ENCODE peak calls at places on chromosomes 11 and 22, in ten cellular contexts. E, S, Q, V, A, P, J, B, X and T are unnamed samples.

GRCh38 chr11:18065572-18065971 is 19.5 kb upstream of the TPH1 start:
- DNase-seq in E (no peak), S (no peak), Q (no peak), V (no peak), A (no peak), P (no peak), J (no peak), B (no peak), X (no peak), T (no peak)

GRCh38 chr22:33984741-33985287 is 64.5 kb upstream of the LARGE1 start:
- DNase-seq in E (no peak), S (no peak), Q (no peak), V (no peak), A (no peak), P (no peak), J (no peak), B (no peak), X (no peak), T (no peak)

GRCh38 chr11:120121336-120121735 is 16.6 kb downstream of the TRIM29 start:
- DNase-seq in E (no peak), S (no peak), Q (no peak), V (no peak), A (no peak), P (no peak), J (no peak), B (no peak), X (no peak), T (no peak)

GRCh38 chr22:33038131-33038772 is 19.9 kb downstream of the SYN3 start:
- DNase-seq in E (no peak), S (no peak), Q (no peak), V (peak), A (no peak), P (no peak), J (peak), B (no peak), X (no peak), T (no peak)

GRCh38 chr11:60775420-60775961 is 9.6 kb upstream of the MS4A10 start:
- DNase-seq in E (peak), S (peak), Q (peak), V (peak), A (peak), P (peak), J (peak), B (peak), X (peak), T (peak)

GRCh38 chr11:44574620-44575287 is 9.3 kb downstream of the CD82 start:
- DNase-seq in E (no peak), S (no peak), Q (no peak), V (peak), A (peak), P (peak), J (no peak), B (no peak), X (no peak), T (no peak)

GRCh38 chr22:30408388-30409101 is 11.7 kb downstream of the SEC14L2 start:
- DNase-seq in E (no peak), S (no peak), Q (no peak), V (peak), A (no peak), P (no peak), J (no peak), B (no peak), X (no peak), T (no peak)

GRCh38 chr22:25167082-25167481 is 32.6 kb upstream of the CRYBB3 start:
- DNase-seq in E (no peak), S (no peak), Q (no peak), V (no peak), A (no peak), P (no peak), J (no peak), B (no peak), X (no peak), T (no peak)